ENCODE peak calls at places on chromosomes 11 and 22, in six cellular contexts. One of them, this sample, is unnamed.

GRCh38 chr11:65433657-65434056 is 11.1 kb downstream of the NEAT1 start:
- DNase-seq in CD4-positive, alpha-beta memory T cell: no peak
- DNase-seq in coronary artery: no peak
- DNase-seq in heart right ventricle: no peak
- DNase-seq in cardiac muscle cell: no peak
- DNase-seq in stomach: no peak
- DNase-seq in this sample: no peak

GRCh38 chr11:65180877-65181568 is 705 bp upstream of the CAPN1 start:
- DNase-seq in coronary artery: peak
- DNase-seq in stomach: peak
- DNase-seq in cardiac muscle cell: peak
- DNase-seq in heart right ventricle: peak
- DNase-seq in CD4-positive, alpha-beta memory T cell: peak
- DNase-seq in this sample: peak

GRCh38 chr11:125777309-125777708 is 1.3 kb downstream of the PATE2 start:
- DNase-seq in cardiac muscle cell: peak
- DNase-seq in coronary artery: no peak
- DNase-seq in heart right ventricle: no peak
- DNase-seq in stomach: no peak
- DNase-seq in CD4-positive, alpha-beta memory T cell: no peak
- DNase-seq in this sample: no peak

GRCh38 chr11:18731949-18732821 is 6.2 kb upstream of the IGSF22 start:
- DNase-seq in heart right ventricle: peak
- DNase-seq in stomach: peak
- DNase-seq in coronary artery: no peak
- DNase-seq in CD4-positive, alpha-beta memory T cell: peak
- DNase-seq in cardiac muscle cell: peak
- DNase-seq in this sample: no peak

GRCh38 chr11:130476922-130477491 is 28.6 kb downstream of the ADAMTS15 start:
- DNase-seq in coronary artery: no peak
- DNase-seq in heart right ventricle: no peak
- DNase-seq in CD4-positive, alpha-beta memory T cell: no peak
- DNase-seq in cardiac muscle cell: no peak
- DNase-seq in stomach: no peak
- DNase-seq in this sample: no peak

GRCh38 chr11:62689421-62690183 is at the start of gene LRRN4CL:
- DNase-seq in stomach: peak
- DNase-seq in heart right ventricle: peak
- DNase-seq in CD4-positive, alpha-beta memory T cell: no peak
- DNase-seq in coronary artery: peak
- DNase-seq in cardiac muscle cell: peak
- DNase-seq in this sample: no peak

GRCh38 chr11:86484164-86484794 is 109.6 kb downstream of the CCDC81 start:
- DNase-seq in stomach: no peak
- DNase-seq in CD4-positive, alpha-beta memory T cell: no peak
- DNase-seq in cardiac muscle cell: peak
- DNase-seq in heart right ventricle: peak
- DNase-seq in coronary artery: peak
- DNase-seq in this sample: no peak

GRCh38 chr11:36034572-36035331 is 90.9 kb downstream of the LDLRAD3 start:
- DNase-seq in heart right ventricle: no peak
- DNase-seq in coronary artery: no peak
- DNase-seq in stomach: no peak
- DNase-seq in CD4-positive, alpha-beta memory T cell: no peak
- DNase-seq in cardiac muscle cell: peak
- DNase-seq in this sample: no peak

GRCh38 chr11:36186340-36186739 is 102.9 kb downstream of the COMMD9 start:
- DNase-seq in stomach: no peak
- DNase-seq in coronary artery: no peak
- DNase-seq in cardiac muscle cell: peak
- DNase-seq in CD4-positive, alpha-beta memory T cell: no peak
- DNase-seq in heart right ventricle: no peak
- DNase-seq in this sample: no peak

GRCh38 chr22:30290679-30291333 is 1.5 kb upstream of the CASTOR1 start:
- DNase-seq in cardiac muscle cell: peak
- DNase-seq in CD4-positive, alpha-beta memory T cell: no peak
- DNase-seq in heart right ventricle: peak
- DNase-seq in stomach: peak
- DNase-seq in coronary artery: peak
- DNase-seq in this sample: peak

GRCh38 chr22:17370036-17370765 is 941 bp downstream of the CECR2 start:
- DNase-seq in coronary artery: no peak
- DNase-seq in cardiac muscle cell: peak
- DNase-seq in stomach: no peak
- DNase-seq in heart right ventricle: peak
- DNase-seq in CD4-positive, alpha-beta memory T cell: no peak
- DNase-seq in this sample: peak
- H3K4me3 ChIP-seq in coronary artery: peak
- H3K4me3 ChIP-seq in cardiac muscle cell: peak
- H3K4me3 ChIP-seq in stomach: peak
- H3K4me3 ChIP-seq in heart right ventricle: peak
- H3K4me3 ChIP-seq in CD4-positive, alpha-beta memory T cell: no peak
- H3K4me3 ChIP-seq in this sample: peak

GRCh38 chr22:31495343-31495742 is 993 bp upstream of the SFI1 start:
- DNase-seq in heart right ventricle: no peak
- DNase-seq in CD4-positive, alpha-beta memory T cell: no peak
- DNase-seq in coronary artery: no peak
- DNase-seq in cardiac muscle cell: no peak
- DNase-seq in stomach: no peak
- DNase-seq in this sample: no peak
- H3K4me3 ChIP-seq in heart right ventricle: peak
- H3K4me3 ChIP-seq in CD4-positive, alpha-beta memory T cell: peak
- H3K4me3 ChIP-seq in coronary artery: peak
- H3K4me3 ChIP-seq in cardiac muscle cell: peak
- H3K4me3 ChIP-seq in stomach: peak
- H3K4me3 ChIP-seq in this sample: peak

DNA sequence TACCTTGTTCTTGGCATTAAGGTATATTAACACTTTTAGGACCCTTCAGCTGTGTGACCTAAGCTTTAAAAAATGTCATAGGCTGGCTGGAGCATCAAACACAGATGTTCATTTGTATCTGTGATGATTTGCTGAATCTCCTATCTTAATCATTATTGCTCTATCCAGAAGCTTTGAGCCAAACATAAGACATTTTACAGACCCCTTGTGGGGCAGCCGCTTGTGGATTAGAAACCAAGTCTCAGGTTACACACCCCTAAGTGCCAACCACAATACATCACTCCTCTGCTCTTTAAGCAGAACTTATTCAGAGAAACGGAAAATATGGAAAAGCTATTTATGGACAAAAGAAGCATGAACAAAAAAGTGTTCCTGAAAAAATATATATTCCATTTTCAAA is 394.2 kb upstream of the CCDC90B start:
- DNase-seq in CD4-positive, alpha-beta memory T cell: no peak
- DNase-seq in cardiac muscle cell: no peak
- DNase-seq in heart right ventricle: no peak
- DNase-seq in stomach: no peak
- DNase-seq in coronary artery: no peak
- DNase-seq in this sample: no peak
- H3K4me3 ChIP-seq in CD4-positive, alpha-beta memory T cell: no peak
- H3K4me3 ChIP-seq in cardiac muscle cell: no peak
- H3K4me3 ChIP-seq in heart right ventricle: no peak
- H3K4me3 ChIP-seq in stomach: no peak
- H3K4me3 ChIP-seq in coronary artery: no peak
- H3K4me3 ChIP-seq in this sample: no peak

GRCh38 chr11:47607380-47607779 is 13.2 kb upstream of the C1QTNF4 start:
- DNase-seq in heart right ventricle: peak
- DNase-seq in cardiac muscle cell: peak
- DNase-seq in CD4-positive, alpha-beta memory T cell: no peak
- DNase-seq in stomach: no peak
- DNase-seq in coronary artery: no peak
- DNase-seq in this sample: no peak
- H3K4me3 ChIP-seq in heart right ventricle: no peak
- H3K4me3 ChIP-seq in cardiac muscle cell: peak
- H3K4me3 ChIP-seq in CD4-positive, alpha-beta memory T cell: no peak
- H3K4me3 ChIP-seq in stomach: no peak
- H3K4me3 ChIP-seq in coronary artery: no peak
- H3K4me3 ChIP-seq in this sample: no peak

GRCh38 chr22:44648821-44649566 is 53.0 kb upstream of the PRR5 start:
- DNase-seq in stomach: no peak
- DNase-seq in CD4-positive, alpha-beta memory T cell: no peak
- DNase-seq in heart right ventricle: no peak
- DNase-seq in cardiac muscle cell: peak
- DNase-seq in coronary artery: no peak
- DNase-seq in this sample: peak
- H3K4me3 ChIP-seq in stomach: no peak
- H3K4me3 ChIP-seq in CD4-positive, alpha-beta memory T cell: no peak
- H3K4me3 ChIP-seq in heart right ventricle: no peak
- H3K4me3 ChIP-seq in cardiac muscle cell: no peak
- H3K4me3 ChIP-seq in coronary artery: no peak
- H3K4me3 ChIP-seq in this sample: no peak

DNA sequence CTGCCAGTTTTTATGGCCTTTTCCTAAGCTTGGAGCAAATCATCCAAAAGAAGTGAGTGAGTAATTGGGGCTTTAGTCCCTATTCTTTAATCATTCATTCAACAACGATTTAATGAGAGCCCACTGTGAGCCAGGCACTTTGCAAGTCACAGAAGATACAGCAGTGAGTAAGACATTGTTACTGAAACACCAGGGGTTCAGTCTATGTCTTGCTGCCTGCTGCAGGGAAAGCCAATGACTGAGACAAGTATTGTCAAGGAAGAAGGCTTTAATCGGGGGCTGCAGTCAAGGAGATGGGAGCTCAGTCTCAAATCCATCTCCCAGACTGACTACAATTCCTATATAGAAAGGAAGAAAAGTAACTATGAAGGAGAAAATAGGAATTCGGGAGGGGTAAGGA is 228.3 kb downstream of the FAM181B start:
- DNase-seq in cardiac muscle cell: no peak
- DNase-seq in CD4-positive, alpha-beta memory T cell: no peak
- DNase-seq in heart right ventricle: no peak
- DNase-seq in coronary artery: no peak
- DNase-seq in stomach: no peak
- DNase-seq in this sample: no peak
- H3K4me3 ChIP-seq in cardiac muscle cell: no peak
- H3K4me3 ChIP-seq in CD4-positive, alpha-beta memory T cell: no peak
- H3K4me3 ChIP-seq in heart right ventricle: no peak
- H3K4me3 ChIP-seq in coronary artery: no peak
- H3K4me3 ChIP-seq in stomach: no peak
- H3K4me3 ChIP-seq in this sample: no peak

GRCh38 chr11:13046626-13047570 is 37.8 kb downstream of the RASSF10 start:
- DNase-seq in heart right ventricle: no peak
- DNase-seq in CD4-positive, alpha-beta memory T cell: no peak
- DNase-seq in cardiac muscle cell: no peak
- DNase-seq in stomach: no peak
- DNase-seq in coronary artery: no peak
- DNase-seq in this sample: no peak

GRCh38 chr11:13040969-13041561 is 31.9 kb downstream of the RASSF10 start:
- DNase-seq in CD4-positive, alpha-beta memory T cell: no peak
- DNase-seq in heart right ventricle: no peak
- DNase-seq in coronary artery: no peak
- DNase-seq in cardiac muscle cell: no peak
- DNase-seq in stomach: no peak
- DNase-seq in this sample: no peak

GRCh38 chr11:13045734-13046133 is 36.6 kb downstream of the RASSF10 start:
- DNase-seq in cardiac muscle cell: no peak
- DNase-seq in heart right ventricle: no peak
- DNase-seq in stomach: no peak
- DNase-seq in CD4-positive, alpha-beta memory T cell: no peak
- DNase-seq in coronary artery: no peak
- DNase-seq in this sample: no peak

GRCh38 chr11:13042873-13043338 is 33.8 kb downstream of the RASSF10 start:
- DNase-seq in coronary artery: no peak
- DNase-seq in CD4-positive, alpha-beta memory T cell: no peak
- DNase-seq in stomach: no peak
- DNase-seq in heart right ventricle: no peak
- DNase-seq in cardiac muscle cell: no peak
- DNase-seq in this sample: no peak

GRCh38 chr11:13043912-13044628 is 35.0 kb downstream of the RASSF10 start:
- DNase-seq in CD4-positive, alpha-beta memory T cell: no peak
- DNase-seq in stomach: no peak
- DNase-seq in heart right ventricle: no peak
- DNase-seq in coronary artery: no peak
- DNase-seq in cardiac muscle cell: no peak
- DNase-seq in this sample: no peak
- H3K4me3 ChIP-seq in CD4-positive, alpha-beta memory T cell: no peak
- H3K4me3 ChIP-seq in stomach: no peak
- H3K4me3 ChIP-seq in heart right ventricle: no peak
- H3K4me3 ChIP-seq in coronary artery: no peak
- H3K4me3 ChIP-seq in cardiac muscle cell: no peak
- H3K4me3 ChIP-seq in this sample: no peak

GRCh38 chr11:73311394-73311869 is 3.4 kb downstream of the ARHGEF17 start:
- DNase-seq in cardiac muscle cell: no peak
- DNase-seq in CD4-positive, alpha-beta memory T cell: no peak
- DNase-seq in heart right ventricle: no peak
- DNase-seq in coronary artery: no peak
- DNase-seq in stomach: no peak
- DNase-seq in this sample: no peak
- H3K4me3 ChIP-seq in cardiac muscle cell: peak
- H3K4me3 ChIP-seq in CD4-positive, alpha-beta memory T cell: no peak
- H3K4me3 ChIP-seq in heart right ventricle: peak
- H3K4me3 ChIP-seq in coronary artery: peak
- H3K4me3 ChIP-seq in stomach: peak
- H3K4me3 ChIP-seq in this sample: peak

GRCh38 chr11:32830413-32830738 is 649 bp downstream of the PRRG4 start:
- DNase-seq in stomach: peak
- DNase-seq in cardiac muscle cell: peak
- DNase-seq in heart right ventricle: no peak
- DNase-seq in coronary artery: no peak
- DNase-seq in CD4-positive, alpha-beta memory T cell: no peak
- DNase-seq in this sample: no peak
- H3K4me3 ChIP-seq in stomach: peak
- H3K4me3 ChIP-seq in cardiac muscle cell: peak
- H3K4me3 ChIP-seq in heart right ventricle: peak
- H3K4me3 ChIP-seq in coronary artery: peak
- H3K4me3 ChIP-seq in CD4-positive, alpha-beta memory T cell: no peak
- H3K4me3 ChIP-seq in this sample: peak

This sample was measured in upper lobe of right lung.